ENCODE peak calls at places on chromosomes 7 and 10, in four cellular contexts. One of them, this sample, is unnamed.

GRCh38 chr10:88787463-88787862 is 15.1 kb upstream of the LIPM start:
- DNase-seq in naive thymus-derived CD4-positive, alpha-beta T cell: no peak
- DNase-seq in stimulated activated CD8-positive, alpha-beta memory T cell treated with anti-CD3 and anti-CD28 coated beads, Interleukin-7, amount 100 ng/mL, for 1 hour: no peak
- DNase-seq in mucosa of descending colon: no peak
- DNase-seq in this sample: no peak

GRCh38 chr10:86071145-86071544 is 295.4 kb downstream of the GRID1 start:
- DNase-seq in naive thymus-derived CD4-positive, alpha-beta T cell: no peak
- DNase-seq in stimulated activated CD8-positive, alpha-beta memory T cell treated with anti-CD3 and anti-CD28 coated beads, Interleukin-7, amount 100 ng/mL, for 1 hour: no peak
- DNase-seq in mucosa of descending colon: no peak
- DNase-seq in this sample: no peak

GRCh38 chr7:130917669-130918128 is 183.7 kb upstream of the KLF14 start:
- DNase-seq in naive thymus-derived CD4-positive, alpha-beta T cell: no peak
- DNase-seq in stimulated activated CD8-positive, alpha-beta memory T cell treated with anti-CD3 and anti-CD28 coated beads, Interleukin-7, amount 100 ng/mL, for 1 hour: no peak
- DNase-seq in mucosa of descending colon: no peak
- DNase-seq in this sample: no peak

GRCh38 chr10:106450966-106451365 is 713.5 kb downstream of the SORCS1 start:
- DNase-seq in naive thymus-derived CD4-positive, alpha-beta T cell: no peak
- DNase-seq in stimulated activated CD8-positive, alpha-beta memory T cell treated with anti-CD3 and anti-CD28 coated beads, Interleukin-7, amount 100 ng/mL, for 1 hour: no peak
- DNase-seq in mucosa of descending colon: no peak
- DNase-seq in this sample: no peak

GRCh38 chr7:114100810-114101209 is 182.0 kb upstream of the PPP1R3A start:
- DNase-seq in naive thymus-derived CD4-positive, alpha-beta T cell: no peak
- DNase-seq in stimulated activated CD8-positive, alpha-beta memory T cell treated with anti-CD3 and anti-CD28 coated beads, Interleukin-7, amount 100 ng/mL, for 1 hour: no peak
- DNase-seq in mucosa of descending colon: no peak
- DNase-seq in this sample: no peak

GRCh38 chr10:114084225-114084624 is 40.6 kb downstream of the ADRB1 start:
- DNase-seq in naive thymus-derived CD4-positive, alpha-beta T cell: no peak
- DNase-seq in stimulated activated CD8-positive, alpha-beta memory T cell treated with anti-CD3 and anti-CD28 coated beads, Interleukin-7, amount 100 ng/mL, for 1 hour: no peak
- DNase-seq in mucosa of descending colon: no peak
- DNase-seq in this sample: peak

GRCh38 chr10:109886788-109887155 is 36.5 kb downstream of the XPNPEP1 start:
- DNase-seq in naive thymus-derived CD4-positive, alpha-beta T cell: no peak
- DNase-seq in stimulated activated CD8-positive, alpha-beta memory T cell treated with anti-CD3 and anti-CD28 coated beads, Interleukin-7, amount 100 ng/mL, for 1 hour: no peak
- DNase-seq in mucosa of descending colon: no peak
- DNase-seq in this sample: no peak

GRCh38 chr7:30171753-30172447 is 37.1 kb downstream of the MTURN start:
- DNase-seq in naive thymus-derived CD4-positive, alpha-beta T cell: no peak
- DNase-seq in stimulated activated CD8-positive, alpha-beta memory T cell treated with anti-CD3 and anti-CD28 coated beads, Interleukin-7, amount 100 ng/mL, for 1 hour: no peak
- DNase-seq in mucosa of descending colon: no peak
- DNase-seq in this sample: no peak

GRCh38 chr10:15137636-15138035 is 30.9 kb downstream of the NMT2 start:
- DNase-seq in naive thymus-derived CD4-positive, alpha-beta T cell: no peak
- DNase-seq in stimulated activated CD8-positive, alpha-beta memory T cell treated with anti-CD3 and anti-CD28 coated beads, Interleukin-7, amount 100 ng/mL, for 1 hour: no peak
- DNase-seq in mucosa of descending colon: no peak
- DNase-seq in this sample: no peak

GRCh38 chr7:5143106-5143505 is 46.9 kb upstream of the WIPI2 start:
- DNase-seq in naive thymus-derived CD4-positive, alpha-beta T cell: peak
- DNase-seq in stimulated activated CD8-positive, alpha-beta memory T cell treated with anti-CD3 and anti-CD28 coated beads, Interleukin-7, amount 100 ng/mL, for 1 hour: no peak
- DNase-seq in mucosa of descending colon: no peak
- DNase-seq in this sample: peak

GRCh38 chr10:79608505-79609375 is 2.0 kb upstream of the SFTPA1 start:
- DNase-seq in naive thymus-derived CD4-positive, alpha-beta T cell: no peak
- DNase-seq in stimulated activated CD8-positive, alpha-beta memory T cell treated with anti-CD3 and anti-CD28 coated beads, Interleukin-7, amount 100 ng/mL, for 1 hour: no peak
- DNase-seq in mucosa of descending colon: peak
- DNase-seq in this sample: peak

GRCh38 chr7:45591101-45591906 is 17.1 kb downstream of the ADCY1 start:
- DNase-seq in naive thymus-derived CD4-positive, alpha-beta T cell: no peak
- DNase-seq in stimulated activated CD8-positive, alpha-beta memory T cell treated with anti-CD3 and anti-CD28 coated beads, Interleukin-7, amount 100 ng/mL, for 1 hour: no peak
- DNase-seq in mucosa of descending colon: no peak
- DNase-seq in this sample: no peak

GRCh38 chr7:96300487-96300886 is 21.4 kb downstream of the SLC25A13 start:
- DNase-seq in naive thymus-derived CD4-positive, alpha-beta T cell: no peak
- DNase-seq in stimulated activated CD8-positive, alpha-beta memory T cell treated with anti-CD3 and anti-CD28 coated beads, Interleukin-7, amount 100 ng/mL, for 1 hour: no peak
- DNase-seq in mucosa of descending colon: no peak
- DNase-seq in this sample: no peak

GRCh38 chr7:96219382-96220130 is 102.3 kb downstream of the SLC25A13 start:
- DNase-seq in naive thymus-derived CD4-positive, alpha-beta T cell: no peak
- DNase-seq in stimulated activated CD8-positive, alpha-beta memory T cell treated with anti-CD3 and anti-CD28 coated beads, Interleukin-7, amount 100 ng/mL, for 1 hour: no peak
- DNase-seq in mucosa of descending colon: no peak
- DNase-seq in this sample: no peak

GRCh38 chr7:100430450-100431285 is 1.0 kb downstream of the MEPCE start:
- DNase-seq in naive thymus-derived CD4-positive, alpha-beta T cell: no peak
- DNase-seq in stimulated activated CD8-positive, alpha-beta memory T cell treated with anti-CD3 and anti-CD28 coated beads, Interleukin-7, amount 100 ng/mL, for 1 hour: no peak
- DNase-seq in mucosa of descending colon: peak
- DNase-seq in this sample: no peak

GRCh38 chr7:33744293-33744692 is 161.0 kb upstream of the BMPER start:
- DNase-seq in naive thymus-derived CD4-positive, alpha-beta T cell: no peak
- DNase-seq in stimulated activated CD8-positive, alpha-beta memory T cell treated with anti-CD3 and anti-CD28 coated beads, Interleukin-7, amount 100 ng/mL, for 1 hour: no peak
- DNase-seq in mucosa of descending colon: no peak
- DNase-seq in this sample: peak

GRCh38 chr10:26805567-26806245 is 55.1 kb downstream of the ABI1 start:
- DNase-seq in naive thymus-derived CD4-positive, alpha-beta T cell: no peak
- DNase-seq in stimulated activated CD8-positive, alpha-beta memory T cell treated with anti-CD3 and anti-CD28 coated beads, Interleukin-7, amount 100 ng/mL, for 1 hour: no peak
- DNase-seq in mucosa of descending colon: no peak
- DNase-seq in this sample: no peak

GRCh38 chr7:31335889-31336201 is 4.7 kb downstream of the NEUROD6 start:
- DNase-seq in naive thymus-derived CD4-positive, alpha-beta T cell: no peak
- DNase-seq in stimulated activated CD8-positive, alpha-beta memory T cell treated with anti-CD3 and anti-CD28 coated beads, Interleukin-7, amount 100 ng/mL, for 1 hour: no peak
- DNase-seq in mucosa of descending colon: no peak
- DNase-seq in this sample: no peak

GRCh38 chr10:11104772-11105675 is 87.4 kb downstream of the CELF2 start:
- DNase-seq in naive thymus-derived CD4-positive, alpha-beta T cell: no peak
- DNase-seq in stimulated activated CD8-positive, alpha-beta memory T cell treated with anti-CD3 and anti-CD28 coated beads, Interleukin-7, amount 100 ng/mL, for 1 hour: no peak
- DNase-seq in mucosa of descending colon: no peak
- DNase-seq in this sample: no peak

GRCh38 chr10:15433850-15434537 is 62.9 kb upstream of the FAM171A1 start:
- DNase-seq in naive thymus-derived CD4-positive, alpha-beta T cell: no peak
- DNase-seq in stimulated activated CD8-positive, alpha-beta memory T cell treated with anti-CD3 and anti-CD28 coated beads, Interleukin-7, amount 100 ng/mL, for 1 hour: no peak
- DNase-seq in mucosa of descending colon: no peak
- DNase-seq in this sample: peak

GRCh38 chr7:38673795-38674194 is 42.6 kb upstream of the AMPH start:
- DNase-seq in naive thymus-derived CD4-positive, alpha-beta T cell: no peak
- DNase-seq in stimulated activated CD8-positive, alpha-beta memory T cell treated with anti-CD3 and anti-CD28 coated beads, Interleukin-7, amount 100 ng/mL, for 1 hour: no peak
- DNase-seq in mucosa of descending colon: no peak
- DNase-seq in this sample: no peak

GRCh38 chr10:75405201-75406143 is 3.9 kb upstream of the ZNF503 start:
- DNase-seq in naive thymus-derived CD4-positive, alpha-beta T cell: no peak
- DNase-seq in stimulated activated CD8-positive, alpha-beta memory T cell treated with anti-CD3 and anti-CD28 coated beads, Interleukin-7, amount 100 ng/mL, for 1 hour: no peak
- DNase-seq in mucosa of descending colon: peak
- DNase-seq in this sample: no peak

GRCh38 chr10:3902054-3902808 is 117.2 kb upstream of the KLF6 start:
- DNase-seq in naive thymus-derived CD4-positive, alpha-beta T cell: no peak
- DNase-seq in stimulated activated CD8-positive, alpha-beta memory T cell treated with anti-CD3 and anti-CD28 coated beads, Interleukin-7, amount 100 ng/mL, for 1 hour: no peak
- DNase-seq in mucosa of descending colon: no peak
- DNase-seq in this sample: peak

GRCh38 chr10:61662794-61663259 is at the start of gene CABCOCO1:
- DNase-seq in naive thymus-derived CD4-positive, alpha-beta T cell: no peak
- DNase-seq in stimulated activated CD8-positive, alpha-beta memory T cell treated with anti-CD3 and anti-CD28 coated beads, Interleukin-7, amount 100 ng/mL, for 1 hour: no peak
- DNase-seq in mucosa of descending colon: peak
- DNase-seq in this sample: no peak

GRCh38 chr10:13681963-13682362 is 95.2 kb downstream of the PRPF18 start:
- DNase-seq in naive thymus-derived CD4-positive, alpha-beta T cell: no peak
- DNase-seq in stimulated activated CD8-positive, alpha-beta memory T cell treated with anti-CD3 and anti-CD28 coated beads, Interleukin-7, amount 100 ng/mL, for 1 hour: no peak
- DNase-seq in mucosa of descending colon: no peak
- DNase-seq in this sample: no peak

GRCh38 chr10:24847476-24847875 is 104.9 kb downstream of the PRTFDC1 start:
- DNase-seq in naive thymus-derived CD4-positive, alpha-beta T cell: no peak
- DNase-seq in stimulated activated CD8-positive, alpha-beta memory T cell treated with anti-CD3 and anti-CD28 coated beads, Interleukin-7, amount 100 ng/mL, for 1 hour: no peak
- DNase-seq in mucosa of descending colon: no peak
- DNase-seq in this sample: no peak